ENCODE peak calls at places on chromosomes 6 and 20, in five cellular contexts. G is ELR, P is NCI-H1105, Z is osteocyte, Q is AG04449. I is an unnamed sample.

GRCh38 chr20:63025534-63026331 is 19.0 kb upstream of the BHLHE23 start:
- DNase-seq in G (peak; percentile 33), P (no peak), Z (no peak), Q (no peak), I (no peak)

GRCh38 chr6:161351855-161352254 is 78.0 kb upstream of the AGPAT4 start:
- DNase-seq in G (no peak), P (no peak), Z (no peak), Q (no peak), I (no peak)

GRCh38 chr20:36893801-36894200 is 17.9 kb downstream of the TLDC2 start:
- DNase-seq in G (no peak), P (no peak), Z (no peak), Q (no peak), I (no peak)

GRCh38 chr20:4898282-4898681 is 103.0 kb downstream of the SLC23A2 start:
- DNase-seq in G (peak; percentile 83), P (no peak), Z (no peak), Q (no peak), I (no peak)

GRCh38 chr6:31811645-31812044 is 3.4 kb downstream of the HSPA1L start:
- DNase-seq in G (no peak), P (no peak), Z (no peak), Q (no peak), I (no peak)

GRCh38 chr6:170091639-170092579 is 199.0 kb downstream of the DLL1 start:
- DNase-seq in G (no peak), P (no peak), Z (peak; percentile 67), Q (no peak), I (no peak)

GRCh38 chr6:156980515-156980914 is 203.3 kb downstream of the ARID1B start:
- DNase-seq in G (no peak), P (peak; percentile 82), Z (no peak), Q (no peak), I (no peak)

GRCh38 chr6:108133594-108134179 is 32.1 kb upstream of the NR2E1 start:
- DNase-seq in G (peak; percentile 90), P (peak; percentile 75), Z (peak; percentile 90), Q (peak; percentile 24), I (peak; percentile 43)

GRCh38 chr20:47305667-47306066 is 50.8 kb downstream of the ZMYND8 start:
- DNase-seq in G (no peak), P (no peak), Z (no peak), Q (no peak), I (no peak)

GRCh38 chr6:27290065-27290849 is 21.8 kb downstream of the POM121L2 start:
- DNase-seq in G (peak; percentile 85), P (no peak), Z (no peak), Q (no peak), I (no peak)

GRCh38 chr20:32906200-32906599 is 47.5 kb downstream of the EFCAB8 start:
- DNase-seq in G (no peak), P (no peak), Z (no peak), Q (no peak), I (no peak)

GRCh38 chr6:166996406-166996805 is 2.8 kb upstream of the CEP43 start:
- DNase-seq in G (peak; percentile 38), P (no peak), Z (no peak), Q (no peak), I (no peak)

GRCh38 chr6:46549155-46549554 is 57.9 kb upstream of the RCAN2 start:
- DNase-seq in G (no peak), P (no peak), Z (no peak), Q (no peak), I (no peak)

GRCh38 chr6:150749091-150749670 is 116.3 kb upstream of the MTHFD1L start:
- DNase-seq in G (no peak), P (no peak), Z (no peak), Q (no peak), I (no peak)

GRCh38 chr20:62230696-62231095 is 7.6 kb upstream of the OSBPL2 start:
- DNase-seq in G (no peak), P (no peak), Z (no peak), Q (no peak), I (no peak)

GRCh38 chr20:62353289-62354030 is 13.7 kb downstream of the LAMA5 start:
- DNase-seq in G (no peak), P (no peak), Z (no peak), Q (no peak), I (no peak)

GRCh38 chr20:44208770-44209169 is 1.8 kb downstream of the OSER1 start:
- DNase-seq in G (peak; percentile 66), P (no peak), Z (no peak), Q (no peak), I (no peak)

GRCh38 chr6:91020741-91021140 is 433.9 kb upstream of the MAP3K7 start:
- DNase-seq in G (no peak), P (no peak), Z (no peak), Q (no peak), I (no peak)

GRCh38 chr6:156111913-156112312 is 656.3 kb upstream of the NOX3 start:
- DNase-seq in G (no peak), P (no peak), Z (no peak), Q (no peak), I (no peak)

GRCh38 chr6:77466055-77467028 is 3.1 kb upstream of the HTR1B start:
- DNase-seq in G (peak; percentile 82), P (no peak), Z (no peak), Q (no peak), I (peak; percentile 26)

GRCh38 chr6:17096076-17096475 is 5.8 kb upstream of the STMND1 start:
- DNase-seq in G (no peak), P (no peak), Z (no peak), Q (no peak), I (peak; percentile 31)

GRCh38 chr20:10580700-10581099 is 93.1 kb downstream of the JAG1 start:
- DNase-seq in G (no peak), P (no peak), Z (no peak), Q (no peak), I (no peak)

GRCh38 chr20:50056408-50056926 is 56.5 kb downstream of the UBE2V1 start:
- DNase-seq in G (no peak), P (no peak), Z (no peak), Q (no peak), I (no peak)

GRCh38 chr20:58511364-58511763 is 3.8 kb downstream of the APCDD1L start:
- DNase-seq in G (peak; percentile 52), P (no peak), Z (no peak), Q (peak; percentile 45), I (no peak)

GRCh38 chr20:25081730-25082497 is at the start of gene VSX1:
- DNase-seq in G (no peak), P (no peak), Z (peak; percentile 81), Q (no peak), I (no peak)

GRCh38 chr20:3696200-3696599 is 14.4 kb upstream of the ADAM33 start:
- DNase-seq in G (no peak), P (no peak), Z (no peak), Q (no peak), I (no peak)

GRCh38 chr20:63307538-63308217 is 14.7 kb downstream of the COL20A1 start:
- DNase-seq in G (no peak), P (no peak), Z (no peak), Q (no peak), I (no peak)

GRCh38 chr6:134740473-134741192 is 209.3 kb downstream of the ALDH8A1 start:
- DNase-seq in G (peak; percentile 61), P (no peak), Z (no peak), Q (no peak), I (no peak)

I was measured in globus pallidus.